ENCODE peak calls at places on chromosomes 3 and 15, in ten cellular contexts. Z is fibroblast of lung, R is upper lobe of right lung, A is mucosa of descending colon, I is pancreas, T is thoracic aorta, Q is esophagus squamous epithelium, P is transverse colon, W is heart right ventricle, U is tibial nerve. O is an unnamed sample.

GRCh38 chr3:14459384-14459783 is 57.0 kb downstream of the SLC6A6 start:
- DNase-seq in U (no peak), W (no peak), I (no peak), R (no peak), T (no peak), Q (no peak), A (no peak), Z (no peak), P (no peak), O (no peak)

GRCh38 chr3:11641683-11642407 is 1.9 kb downstream of the VGLL4 start:
- DNase-seq in U (no peak), R (no peak), Q (no peak), P (no peak), A (no peak), T (no peak), Z (peak; percentile 74), W (no peak), I (no peak), O (peak; percentile 52)

GRCh38 chr3:158777171-158777873 is 24.5 kb upstream of the MFSD1 start:
- DNase-seq in Q (no peak), P (no peak), A (no peak), I (no peak), T (no peak), R (no peak), W (no peak), U (no peak), Z (no peak), O (no peak)

GRCh38 chr3:39216176-39216790 is 23.9 kb upstream of the XIRP1 start:
- DNase-seq in P (peak; percentile 21), Z (no peak), A (no peak), Q (no peak), R (no peak), T (no peak), I (no peak), W (no peak), U (no peak), O (no peak)

GRCh38 chr15:51227967-51228783 is 110.2 kb downstream of the CYP19A1 start:
- DNase-seq in W (peak; percentile 16), R (no peak), U (no peak), A (no peak), I (no peak), T (peak; percentile 52), P (no peak), Z (peak; percentile 88), Q (no peak), O (peak; percentile 30)

GRCh38 chr3:178669046-178669445 is 132.8 kb downstream of the KCNMB2 start:
- DNase-seq in T (no peak), I (no peak), Z (no peak), R (no peak), P (no peak), W (no peak), U (no peak), A (no peak), Q (no peak), O (no peak)

GRCh38 chr15:49758856-49759255 is 138.0 kb downstream of the DTWD1 start:
- DNase-seq in Q (no peak), U (no peak), Z (no peak), R (no peak), T (no peak), A (no peak), W (no peak), P (no peak), I (no peak), O (no peak)

GRCh38 chr3:129278970-129279906 is 568 bp downstream of the HMCES start:
- DNase-seq in A (peak; percentile 53), P (peak; percentile 47), W (no peak), I (peak; percentile 82), Z (peak; percentile 34), T (no peak), Q (no peak), U (no peak), R (peak; percentile 76), O (peak; percentile 72)

GRCh38 chr3:169311366-169311765 is 352.1 kb downstream of the MECOM start:
- DNase-seq in P (no peak), Q (no peak), W (no peak), T (no peak), Z (no peak), A (no peak), U (no peak), R (no peak), I (no peak), O (no peak)

GRCh38 chr3:67018789-67019525 is 20.9 kb downstream of the KBTBD8 start:
- DNase-seq in Z (no peak), T (no peak), P (no peak), I (no peak), U (no peak), W (no peak), R (no peak), A (no peak), Q (no peak), O (no peak)

GRCh38 chr3:134315286-134316106 is 58.8 kb downstream of the AMOTL2 start:
- DNase-seq in Q (no peak), I (no peak), T (peak; percentile 71), W (peak; percentile 75), P (peak; percentile 33), A (peak; percentile 44), U (peak; percentile 73), R (no peak), Z (peak; percentile 71), O (peak; percentile 93)

GRCh38 chr3:72398781-72399180 is 449.5 kb downstream of the SHQ1 start:
- DNase-seq in I (no peak), T (no peak), U (no peak), A (no peak), P (no peak), W (no peak), Q (no peak), R (no peak), Z (no peak), O (no peak)
- H3K4me1 ChIP-seq in I (no peaks in the 10 kb centered on the region), T (peaks cover 32% of the 10 kb centered on the region), U (peaks cover 10% of the 10 kb centered on the region), A (no peaks in the 10 kb centered on the region), P (no peaks in the 10 kb centered on the region), W (peaks cover 8% of the 10 kb centered on the region), Q (peaks cover 41% of the 10 kb centered on the region), R (peaks cover 4% of the 10 kb centered on the region), Z (no peaks in the 10 kb centered on the region), O (peaks cover 12% of the 10 kb centered on the region)

DNA sequence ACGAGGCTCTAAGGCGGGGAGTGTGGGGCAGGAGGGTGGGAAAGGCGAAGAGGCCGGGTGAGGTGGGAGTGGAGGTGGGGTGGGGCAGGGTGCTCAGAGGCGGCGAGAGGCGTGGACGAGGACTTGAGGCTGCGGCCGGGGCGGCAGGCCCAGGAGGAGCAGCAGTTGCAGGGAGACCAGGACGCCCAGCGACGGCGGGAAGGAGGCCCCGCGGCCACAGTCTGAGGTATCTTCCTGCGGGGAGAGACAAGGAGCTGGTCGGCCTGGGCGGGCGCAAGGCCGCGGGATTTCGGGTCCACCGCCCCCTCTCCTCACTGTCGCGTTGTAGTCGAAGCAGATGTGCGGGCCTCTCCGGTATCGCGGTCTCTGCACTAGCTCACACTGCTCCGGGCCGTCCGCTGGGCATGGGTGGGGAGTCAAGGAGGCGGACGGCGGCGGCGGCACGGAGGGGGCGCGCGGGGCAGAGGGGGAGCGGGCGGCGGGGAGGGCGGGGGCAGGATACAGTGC is 5.3 kb upstream of the TMEM115 start:
- DNase-seq in I (no peak), U (no peak), R (no peak), T (no peak), Q (no peak), A (peak; percentile 67), W (no peak), P (peak; percentile 55), Z (peak; percentile 21), O (no peak)
- H3K4me3 ChIP-seq in I (peak overlapping the region; percentile 70), U (peak overlapping the region; percentile 42), R (peak overlapping the region; percentile 55), T (peak overlapping the region; percentile 80), Q (peak overlapping the region; percentile 62), A (peak overlapping the region; percentile 20), W (peak overlapping the region; percentile 42), P (peak overlapping the region; percentile 36), Z (peak overlapping the region; percentile 18), O (peak overlapping the region; percentile 60)

DNA sequence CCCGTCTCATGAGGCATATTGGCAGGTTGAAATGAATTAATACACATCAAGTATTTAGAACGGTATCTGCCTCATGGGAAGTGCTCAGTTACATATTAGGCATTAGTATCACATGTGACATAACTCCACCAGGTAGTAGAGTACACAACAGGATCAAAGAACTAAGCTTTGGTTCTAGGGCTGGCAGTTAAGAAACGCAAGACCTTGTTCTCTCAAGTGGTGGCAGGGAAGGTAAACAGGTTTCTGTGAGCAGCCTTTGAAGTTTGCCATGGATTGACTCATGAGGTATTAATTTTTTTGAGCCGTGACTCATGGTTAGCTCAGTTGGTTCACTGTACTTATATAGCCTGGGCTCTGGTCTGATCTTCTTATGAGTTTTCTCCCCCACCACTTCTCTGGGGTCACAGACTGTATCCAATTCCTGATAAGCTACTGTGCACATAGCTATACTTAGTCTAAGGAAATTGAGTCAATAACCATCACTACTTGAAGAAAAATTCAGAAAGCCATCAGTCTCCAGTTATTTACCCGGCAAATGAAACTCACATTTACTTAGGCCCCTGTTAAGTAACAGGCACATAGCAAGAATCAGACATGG is 155.6 kb upstream of the STT3B start:
- DNase-seq in U (no peak), T (no peak), Q (no peak), Z (peak; percentile 66), P (no peak), R (no peak), I (no peak), W (no peak), A (no peak), O (no peak)
- TF ChIP-seq CTCF in U (no peak), T (no peak), Q (no peak), Z (no peak), P (no peak), R (no peak), I (no peak), W (no peak), A (no peak), O (no peak)

DNA sequence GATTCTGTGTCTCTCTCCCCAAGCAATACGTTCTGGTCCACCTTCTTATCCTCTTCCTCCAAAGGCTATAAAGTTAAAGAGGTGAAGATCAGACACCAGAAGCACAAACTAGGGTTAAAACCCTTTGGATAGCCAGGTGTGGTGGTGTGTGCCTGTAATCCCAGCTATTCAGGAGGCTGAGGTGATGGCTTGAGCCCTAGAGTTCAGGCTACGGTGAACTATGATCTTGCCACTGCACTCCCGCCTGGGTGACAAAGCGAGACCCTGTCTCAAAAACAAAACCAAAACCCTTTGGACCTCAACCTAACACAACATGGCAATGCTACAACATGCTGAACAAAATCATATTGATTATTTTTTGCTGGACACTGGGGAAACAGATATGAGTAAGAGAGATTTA is 43.2 kb downstream of the MSL2 start:
- DNase-seq in Z (no peak), I (no peak), R (no peak), Q (no peak), U (no peak), A (no peak), P (no peak), T (no peak), W (no peak), O (no peak)
- H3K4me1 ChIP-seq in Z (peaks cover 2% of the 10 kb centered on the region), I (no peaks in the 10 kb centered on the region), R (peaks cover 13% of the 10 kb centered on the region), Q (peaks cover 66% of the 10 kb centered on the region), U (no peaks in the 10 kb centered on the region), A (peaks cover 7% of the 10 kb centered on the region), P (peaks cover 9% of the 10 kb centered on the region), T (peaks cover 30% of the 10 kb centered on the region), W (peaks cover 9% of the 10 kb centered on the region), O (peaks cover 39% of the 10 kb centered on the region)

DNA sequence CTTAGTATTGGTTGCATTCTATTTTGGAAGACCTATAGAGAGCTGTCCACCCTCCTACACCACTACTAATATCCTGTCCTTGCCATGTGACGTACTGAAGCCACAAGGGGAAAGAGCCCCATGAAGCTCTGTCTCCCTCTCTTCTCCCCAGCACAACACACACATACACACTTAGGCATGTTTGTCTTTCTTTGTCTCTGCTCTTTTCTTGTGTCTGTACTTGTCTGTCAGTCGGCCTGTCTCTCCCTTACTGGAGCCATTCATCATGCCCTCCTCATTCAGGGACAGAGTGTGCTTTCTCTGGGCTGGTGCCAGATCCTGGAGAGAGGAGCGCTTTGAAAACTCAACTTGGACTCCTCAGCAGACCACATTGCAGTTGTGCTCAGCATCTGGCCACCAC is 47.6 kb downstream of the PSMD6 start:
- DNase-seq in P (no peak), W (peak; percentile 45), R (no peak), U (peak; percentile 57), T (no peak), Q (no peak), Z (peak; percentile 69), A (no peak), I (peak; percentile 51), O (peak; percentile 72)
- H3K4me3 ChIP-seq in P (no peak overlapping the region), W (no peak overlapping the region), R (no peak overlapping the region), U (no peak overlapping the region), T (no peak overlapping the region), Q (no peak overlapping the region), Z (no peak overlapping the region), A (no peak overlapping the region), I (no peak overlapping the region), O (no peak overlapping the region)